ENCODE peak calls at places on chromosomes 16 and 17, in five cellular contexts. W is effector memory CD4-positive, alpha-beta T cell; O is activated T-cell treated with anti-CD3 and anti-CD28 coated beads, Interleukin-2, amount 50 U/mL, for 72 hours; A is activated T-helper 1 cell treated with anti-CD3 and anti-CD28 coated beads, Interleukin-2, amount 50 U/mL, for 16 hours; K is heart right ventricle. C is an unnamed sample.

GRCh38 chr16:68311316-68311620 is 449 bp downstream of the PRMT7 start:
- DNase-seq in W (no peak), K (no peak), O (peak), A (no peak), C (no peak)

GRCh38 chr16:48184681-48185080 is 28.9 kb upstream of the ABCC12 start:
- DNase-seq in K (no peak), A (no peak), W (no peak), O (no peak), C (no peak)

GRCh38 chr16:64094170-64094960 is 1027.5 kb downstream of the CDH11 start:
- DNase-seq in K (no peak), W (no peak), O (no peak), A (no peak), C (no peak)

GRCh38 chr16:53770641-53771040 is 66.7 kb downstream of the FTO start:
- DNase-seq in K (no peak), W (no peak), A (no peak), O (no peak), C (peak)

GRCh38 chr16:81787659-81788058 is 8.6 kb downstream of the PLCG2 start:
- DNase-seq in O (no peak), W (no peak), K (no peak), A (no peak), C (no peak)

GRCh38 chr17:37488607-37489196 is 989 bp upstream of the DUSP14 start:
- DNase-seq in A (peak), W (peak), K (peak), O (peak), C (peak)

GRCh38 chr16:55035037-55035436 is 104.4 kb downstream of the IRX5 start:
- DNase-seq in K (peak), O (peak), A (no peak), W (no peak), C (peak)

GRCh38 chr17:77836557-77837041 is 121.9 kb upstream of the TNRC6C start:
- DNase-seq in A (no peak), W (no peak), O (peak), K (no peak), C (no peak)

GRCh38 chr17:83009414-83010322 is 69.7 kb upstream of the METRNL start:
- DNase-seq in O (no peak), W (no peak), A (no peak), K (no peak), C (no peak)

GRCh38 chr17:77286641-77287431 is 146.1 kb downstream of the SEC14L1 start:
- DNase-seq in O (no peak), K (peak), W (no peak), A (no peak), C (no peak)

GRCh38 chr17:78738698-78739097 is 43.4 kb downstream of the CYTH1 start:
- DNase-seq in K (no peak), A (no peak), W (no peak), O (no peak), C (no peak)

GRCh38 chr16:5058476-5058875 is 7.3 kb downstream of the C16orf89 start:
- DNase-seq in W (no peak), O (no peak), K (no peak), A (no peak), C (no peak)